ENCODE peak calls at places on chromosomes 5 and 9, in seven cellular contexts. Y is A549, T is K562, P is HCT116, N is H1, M is endothelial cell of umbilical vein, J is GM12878. H is an unnamed sample.
A peak's percentile ranks its signal among the peaks of the same experiment; 100 is the strongest.

GRCh38 chr9:71941060-71941568 is 29.7 kb downstream of the C9orf85 start:
- DNase-seq in T (no peak), P (no peak), Y (no peak), N (no peak), M (no peak), J (no peak), H (no peak)

GRCh38 chr5:122415481-122416120 is 103.6 kb downstream of the SNCAIP start:
- DNase-seq in T (peak; percentile 7), N (peak; percentile 60), J (no peak), M (peak; percentile 74), P (peak; percentile 38), Y (peak; percentile 4), H (peak; percentile 51)

GRCh38 chr5:142680605-142681259 is 5.2 kb downstream of the FGF1 start:
- DNase-seq in T (peak; percentile 17), N (no peak), M (no peak), Y (peak; percentile 78), J (no peak), P (peak; percentile 82), H (no peak)

GRCh38 chr5:83993803-83994202 is 273.1 kb upstream of the HAPLN1 start:
- DNase-seq in T (no peak), P (no peak), N (no peak), Y (no peak), M (no peak), J (no peak), H (no peak)

GRCh38 chr9:111949919-111950318 is 53.3 kb downstream of the UGCG start:
- DNase-seq in J (no peak), T (no peak), M (peak; percentile 39), Y (no peak), P (no peak), N (no peak), H (no peak)

GRCh38 chr5:862367-863243 is 11.8 kb upstream of the ZDHHC11 start:
- DNase-seq in P (no peak), Y (no peak), J (no peak), N (no peak), M (no peak), T (no peak), H (no peak)

GRCh38 chr9:69195019-69195418 is 20.9 kb downstream of the TJP2 start:
- DNase-seq in T (no peak), J (no peak), N (no peak), Y (no peak), M (no peak), P (no peak), H (no peak)

GRCh38 chr9:116271991-116272390 is 118.4 kb downstream of the PAPPA start:
- DNase-seq in P (no peak), Y (no peak), N (peak; percentile 64), J (no peak), M (no peak), T (no peak), H (no peak)

GRCh38 chr5:4022991-4023390 is 427.4 kb downstream of the IRX1 start:
- DNase-seq in M (no peak), J (no peak), T (no peak), Y (no peak), N (no peak), P (no peak), H (no peak)

GRCh38 chr9:32723801-32724200 is 59.5 kb upstream of the TMEM215 start:
- DNase-seq in M (no peak), P (no peak), J (no peak), Y (no peak), N (no peak), T (no peak), H (no peak)

DNA sequence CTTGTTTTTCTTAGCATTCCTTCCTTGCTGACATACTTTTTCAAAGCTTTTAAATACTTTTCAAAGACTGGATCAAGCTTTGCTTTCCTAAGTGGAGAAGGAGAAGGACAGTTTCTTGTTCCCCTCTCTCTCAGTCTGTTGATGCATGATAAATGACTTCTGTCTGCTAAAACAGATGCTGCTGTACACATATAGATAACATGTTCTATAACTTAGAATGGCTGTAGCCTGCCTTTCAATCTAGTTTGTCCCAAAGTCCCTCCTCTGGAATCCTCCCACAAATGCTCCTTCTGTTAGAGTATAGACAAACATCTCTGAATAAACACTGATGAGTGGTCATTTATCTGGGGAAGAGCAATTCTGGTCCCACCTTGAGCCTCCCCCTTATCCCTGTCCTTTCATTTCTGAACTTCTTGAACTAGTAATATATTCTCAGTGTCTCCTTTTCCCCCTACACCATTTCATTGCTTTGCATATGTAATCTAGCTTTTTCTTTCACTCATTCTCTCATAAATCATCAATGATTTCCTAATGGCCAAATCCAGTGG is 5.4 kb upstream of the HEMGN start:
- DNase-seq in T (peak; percentile 79), J (no peak), Y (no peak), P (no peak), M (no peak), N (no peak), H (no peak)
- TF ChIP-seq POLR2A in T (no peak), J (no peak), Y (no peak), P (no peak), M (no peak), N (no peak), H (no peak)

GRCh38 chr5:89204766-89205165 is 321.8 kb upstream of the MEF2C start:
- DNase-seq in Y (no peak), T (no peak), N (no peak), J (no peak), P (no peak), M (no peak), H (no peak)
- TF ChIP-seq MAX in Y (no peak), T (no peak), N (no peak), J (no peak), P (no peak), M (no peak), H (no peak)

GRCh38 chr9:97636903-97637302 is 3.3 kb downstream of the NCBP1 start:
- DNase-seq in J (no peak), T (no peak), M (no peak), Y (no peak), P (no peak), N (no peak), H (peak; percentile 28)

GRCh38 chr9:97632406-97632991 is 669 bp downstream of the TSTD2 start:
- DNase-seq in Y (no peak), N (no peak), M (no peak), P (no peak), J (no peak), T (no peak), H (no peak)

GRCh38 chr9:97633859-97634485 is 351 bp downstream of the NCBP1 start:
- DNase-seq in J (no peak), P (no peak), T (no peak), N (no peak), M (peak; percentile 36), Y (peak; percentile 16), H (no peak)

GRCh38 chr9:97635026-97635425 is 1.4 kb downstream of the NCBP1 start:
- DNase-seq in T (no peak), P (no peak), Y (no peak), M (no peak), J (no peak), N (no peak), H (no peak)

DNA sequence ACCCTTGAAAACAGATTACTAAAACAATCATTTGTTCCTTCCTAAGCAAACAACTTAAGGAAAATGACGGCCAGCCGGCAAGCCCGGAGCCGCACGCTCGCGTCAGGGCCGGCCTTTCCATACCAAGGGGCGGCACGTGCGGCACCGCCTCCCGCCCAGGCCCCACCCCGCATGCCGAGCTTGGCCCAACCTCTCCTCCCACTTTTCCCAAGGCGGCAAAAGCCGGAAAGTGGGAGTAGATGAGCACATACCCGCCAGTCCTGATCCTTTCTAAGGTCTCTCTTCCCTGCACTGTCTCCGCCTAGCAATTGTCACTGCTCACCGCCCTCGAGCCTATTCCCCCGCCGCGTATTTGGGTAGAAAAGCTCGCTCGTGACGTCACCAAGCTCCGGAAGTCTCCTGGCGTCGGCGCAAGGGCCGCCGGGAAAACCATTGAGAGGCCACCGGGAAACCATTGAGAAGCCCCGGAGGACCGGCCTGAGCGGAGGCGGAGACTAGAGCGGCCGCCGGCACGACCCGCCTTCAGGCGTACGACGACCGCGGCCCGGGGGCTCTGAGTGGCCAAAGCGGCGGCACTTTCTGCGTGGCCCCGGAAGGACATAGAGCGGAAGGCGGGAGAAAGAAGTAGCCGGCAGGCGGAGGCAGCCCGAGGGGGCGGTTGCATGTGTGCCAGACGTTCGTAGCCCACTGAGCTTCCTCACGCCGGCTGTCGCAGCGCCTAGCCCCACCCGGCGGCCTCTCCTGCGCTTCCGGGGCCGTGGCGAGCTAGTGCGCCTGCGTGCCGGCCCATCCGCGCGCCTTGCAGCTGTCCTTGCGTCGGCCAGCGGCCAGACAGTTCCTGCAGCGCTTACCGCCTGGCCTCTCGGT is at the start of the genes NCBP1 and TSTD2:
- DNase-seq in M (peak; percentile 99), P (peak; percentile 96), J (peak; percentile 92), N (peak; percentile 93), Y (peak; percentile 91), T (peak; percentile 91), H (peak; percentile 98)
- TF ChIP-seq POLR2A in M (peak; percentile 90), P (peak; percentile 82), J (peak; percentile 95), N (peak; percentile 72), Y (peak; percentile 96), T (peak; percentile 84), H (peak; percentile 89)

DNA sequence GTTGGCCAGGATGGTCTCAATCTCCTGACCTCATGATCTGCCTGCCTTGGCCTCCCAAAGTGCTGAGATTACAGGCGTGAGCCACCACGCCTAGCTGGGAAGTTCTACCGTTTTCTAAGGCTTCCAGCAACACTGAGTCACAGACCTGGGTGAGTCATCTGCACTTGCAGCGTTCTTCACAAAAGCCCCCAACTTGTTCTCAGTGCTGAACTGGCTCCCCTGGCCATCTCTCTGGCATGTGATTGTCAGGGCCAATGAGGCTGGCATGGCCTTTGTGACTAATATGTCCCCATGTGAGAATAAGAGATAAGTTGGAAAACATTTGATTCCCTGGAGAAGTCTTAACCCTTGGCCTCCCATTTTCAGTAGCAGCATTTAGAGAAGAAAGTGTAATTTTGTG is 124.4 kb downstream of the WDR41 start:
- DNase-seq in T (no peak), M (no peak), J (no peak), P (peak; percentile 13), Y (no peak), N (no peak), H (no peak)
- TF ChIP-seq MAX in T (no peak), M (no peak), J (no peak), P (no peak), Y (no peak), N (no peak), H (no peak)

GRCh38 chr5:135135530-135136201 is 101.6 kb upstream of the PITX1 start:
- DNase-seq in T (peak; percentile 63), J (no peak), N (no peak), M (no peak), P (peak; percentile 36), Y (no peak), H (no peak)
- TF ChIP-seq POLR2A in T (no peak), J (no peak), N (no peak), M (no peak), P (no peak), Y (no peak), H (no peak)

H was measured in NB4.